ENCODE peak calls at places on chromosomes 2 and 18, in eight cellular contexts. F is pancreas; B is GM23338; X is CD8-positive, alpha-beta T cell; P is GM12878; O is heart right ventricle; L is effector memory CD4-positive, alpha-beta T cell; S is cardiac muscle cell. H is an unnamed sample.
A peak's percentile ranks its signal among the peaks of the same experiment; 100 is the strongest.

GRCh38 chr2:12819098-12819465 is 102.3 kb downstream of the TRIB2 start:
- DNase-seq in P (no peak), O (peak; percentile 93), L (no peak), F (no peak), B (peak; percentile 8), X (no peak), S (peak; percentile 100), H (no peak)

GRCh38 chr2:128557841-128558241 is 239.2 kb upstream of the HS6ST1 start:
- DNase-seq in S (peak; percentile 87), P (no peak), B (no peak), L (no peak), F (no peak), X (no peak), O (no peak), H (no peak)

GRCh38 chr2:193695367-193695766 is 1500.6 kb upstream of the TMEFF2 start:
- DNase-seq in X (no peak), B (peak; percentile 38), F (no peak), P (no peak), S (peak; percentile 76), O (no peak), L (no peak), H (no peak)

GRCh38 chr2:241774419-241775222 is 2.0 kb upstream of the GAL3ST2 start:
- DNase-seq in O (no peak), L (no peak), S (peak; percentile 60), X (no peak), B (no peak), F (no peak), P (no peak), H (peak; percentile 50)

GRCh38 chr2:235105821-235106359 is 154.1 kb downstream of the SH3BP4 start:
- DNase-seq in F (no peak), X (no peak), S (peak; percentile 19), O (no peak), P (no peak), L (no peak), B (no peak), H (no peak)

GRCh38 chr2:17057109-17058017 is 391.7 kb upstream of the CYRIA start:
- DNase-seq in S (no peak), O (no peak), X (no peak), L (no peak), F (no peak), B (no peak), P (no peak), H (no peak)

GRCh38 chr18:13288509-13289138 is 70.1 kb downstream of the LDLRAD4 start:
- DNase-seq in L (no peak), X (no peak), P (no peak), B (no peak), F (no peak), O (no peak), S (no peak), H (no peak)

GRCh38 chr2:42999856-43000241 is 207.5 kb upstream of the HAAO start:
- DNase-seq in S (no peak), L (no peak), F (no peak), P (no peak), B (no peak), O (no peak), X (no peak), H (peak; percentile 34)

GRCh38 chr2:188518391-188518790 is 226.7 kb downstream of the GULP1 start:
- DNase-seq in X (no peak), O (no peak), L (no peak), B (no peak), S (peak; percentile 51), F (no peak), P (no peak), H (no peak)

GRCh38 chr2:74639550-74639949 is 8.6 kb downstream of the M1AP start:
- DNase-seq in F (no peak), X (no peak), O (no peak), S (no peak), P (no peak), B (no peak), L (no peak), H (no peak)

GRCh38 chr2:98607104-98607503 is 1.2 kb downstream of the COA5 start:
- DNase-seq in S (no peak), O (no peak), B (no peak), X (no peak), L (no peak), P (no peak), F (no peak), H (no peak)

GRCh38 chr18:70333757-70334156 is 44.9 kb downstream of the SOCS6 start:
- DNase-seq in P (no peak), S (peak; percentile 91), B (no peak), X (no peak), L (no peak), F (no peak), O (no peak), H (no peak)

GRCh38 chr18:72868666-72869661 is 1.2 kb upstream of the NETO1 start:
- DNase-seq in B (peak; percentile 50), L (no peak), S (no peak), O (no peak), X (no peak), P (no peak), F (peak; percentile 56), H (peak; percentile 65)

GRCh38 chr2:220178991-220179695 is 551.7 kb downstream of the SLC4A3 start:
- DNase-seq in O (no peak), S (no peak), P (no peak), L (no peak), F (no peak), X (no peak), B (no peak), H (no peak)

GRCh38 chr2:20470211-20470610 is 23.3 kb downstream of the RHOB start:
- DNase-seq in F (no peak), X (no peak), B (no peak), S (no peak), L (no peak), O (no peak), P (no peak), H (no peak)

GRCh38 chr2:229922449-229923386 is at the start of gene FBXO36:
- DNase-seq in L (no peak), P (no peak), S (no peak), B (peak; percentile 93), F (peak; percentile 90), O (no peak), X (peak; percentile 86), H (peak; percentile 96)

GRCh38 chr2:229921892-229922448 is at the start of gene TRIP12:
- DNase-seq in X (peak; percentile 72), P (peak; percentile 88), L (peak; percentile 89), S (peak; percentile 99), B (peak; percentile 95), F (peak; percentile 90), O (peak; percentile 95), H (peak; percentile 97)

GRCh38 chr2:229917793-229918192 is 4.0 kb downstream of the TRIP12 start:
- DNase-seq in B (no peak), L (no peak), S (no peak), O (no peak), F (no peak), P (no peak), X (no peak), H (no peak)

GRCh38 chr2:229921101-229921891 is 513 bp downstream of the TRIP12 start:
- DNase-seq in B (peak; percentile 78), S (peak; percentile 42), O (peak; percentile 80), X (peak; percentile 57), P (no peak), F (peak; percentile 73), L (peak; percentile 55), H (peak; percentile 79)

DNA sequence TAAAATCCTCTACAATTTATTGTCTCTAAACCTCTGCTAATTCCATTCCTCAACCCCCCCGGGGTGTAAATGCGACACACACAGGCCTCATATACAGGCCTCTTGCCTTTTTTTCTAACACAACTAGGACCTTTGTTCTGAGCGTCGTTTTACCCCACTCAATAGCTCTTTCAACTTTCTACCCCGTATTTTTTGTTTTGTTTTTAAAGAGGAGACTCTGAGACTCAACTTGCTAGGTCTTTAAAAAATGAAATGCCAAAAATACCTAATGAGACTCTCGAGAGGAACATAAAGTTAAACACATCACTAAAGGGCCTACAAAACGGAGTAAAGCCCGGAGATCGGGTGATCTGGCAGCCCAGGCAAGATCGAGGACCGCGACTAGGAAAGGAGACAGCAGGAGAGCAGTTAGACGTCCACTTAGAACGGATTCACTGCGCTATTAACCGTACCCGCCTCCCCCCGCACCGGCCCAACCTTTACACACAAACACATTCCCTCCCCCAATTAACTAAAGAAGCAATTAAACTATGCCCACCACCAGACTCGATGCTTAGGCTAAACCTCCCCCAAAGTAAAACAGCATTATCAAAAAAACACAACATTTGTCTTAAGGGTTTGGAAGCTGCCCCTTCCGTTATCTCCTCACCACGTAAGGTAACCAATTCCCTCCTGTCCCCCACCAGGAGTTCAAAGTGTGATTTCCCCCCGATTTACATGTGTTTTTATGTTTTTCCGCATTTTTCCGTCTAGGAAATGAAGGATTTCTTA is 1.6 kb downstream of the TRIP12 start:
- DNase-seq in B (no peak), P (no peak), X (peak; percentile 15), O (no peak), F (no peak), L (peak; percentile 18), S (no peak), H (peak; percentile 59)
- H3K4me1 ChIP-seq in B (peaks cover 12% of the 10 kb centered on the region), P (no peaks in the 10 kb centered on the region), X (peaks cover 35% of the 10 kb centered on the region), O (peaks cover 18% of the 10 kb centered on the region), F (peaks cover 6% of the 10 kb centered on the region), L (peaks cover 14% of the 10 kb centered on the region), S (peaks cover 11% of the 10 kb centered on the region), H (no peaks in the 10 kb centered on the region)

GRCh38 chr2:47404356-47404755 is 1.4 kb downstream of the MSH2 start:
- DNase-seq in B (no peak), F (no peak), L (no peak), X (no peak), S (no peak), P (no peak), O (no peak), H (peak; percentile 44)
- H3K4me1 ChIP-seq in B (peaks cover 48% of the 10 kb centered on the region), F (peaks cover 11% of the 10 kb centered on the region), L (peaks cover 13% of the 10 kb centered on the region), X (peaks cover 15% of the 10 kb centered on the region), S (no peaks in the 10 kb centered on the region), P (peaks cover 6% of the 10 kb centered on the region), O (peaks cover 17% of the 10 kb centered on the region), H (peaks cover 3% of the 10 kb centered on the region)

GRCh38 chr2:35501076-35501475 is 854.5 kb upstream of the CRIM1 start:
- DNase-seq in X (no peak), P (no peak), O (no peak), B (no peak), F (no peak), L (no peak), S (no peak), H (no peak)

GRCh38 chr2:35503311-35503710 is 852.3 kb upstream of the CRIM1 start:
- DNase-seq in B (no peak), F (no peak), L (no peak), X (no peak), S (no peak), O (no peak), P (no peak), H (no peak)

GRCh38 chr2:35504419-35504818 is 851.2 kb upstream of the CRIM1 start:
- DNase-seq in B (no peak), P (no peak), F (no peak), X (no peak), O (no peak), L (no peak), S (no peak), H (no peak)

GRCh38 chr2:35508601-35509000 is 847.0 kb upstream of the CRIM1 start:
- DNase-seq in F (no peak), X (no peak), O (no peak), S (no peak), B (no peak), L (no peak), P (no peak), H (no peak)

GRCh38 chr2:35503738-35504160 is 851.8 kb upstream of the CRIM1 start:
- DNase-seq in X (no peak), P (no peak), L (no peak), B (no peak), F (no peak), S (no peak), O (no peak), H (no peak)
- H3K4me1 ChIP-seq in X (no peaks in the 10 kb centered on the region), P (no peaks in the 10 kb centered on the region), L (no peaks in the 10 kb centered on the region), B (no peaks in the 10 kb centered on the region), F (no peaks in the 10 kb centered on the region), S (no peaks in the 10 kb centered on the region), O (no peaks in the 10 kb centered on the region), H (no peaks in the 10 kb centered on the region)

GRCh38 chr18:77086656-77087390 is 45.8 kb downstream of the MBP start:
- DNase-seq in X (no peak), B (peak; percentile 58), O (no peak), L (no peak), P (no peak), S (no peak), F (no peak), H (peak; percentile 72)
- H3K4me1 ChIP-seq in X (peaks cover 56% of the 10 kb centered on the region), B (peaks cover 22% of the 10 kb centered on the region), O (peaks cover 26% of the 10 kb centered on the region), L (peaks cover 28% of the 10 kb centered on the region), P (no peaks in the 10 kb centered on the region), S (no peaks in the 10 kb centered on the region), F (peaks cover 26% of the 10 kb centered on the region), H (no peaks in the 10 kb centered on the region)

H was measured in endodermal cell.